ENCODE peak calls at places on chromosome 4, in six cellular contexts. S is transverse colon, N is pancreas, G is left lung, I is left ventricle myocardium inferior, C is tibial artery. T is an unnamed sample.

GRCh38 chr4:42523066-42523718 is 125.9 kb downstream of the SHISA3 start:
- DNase-seq in C (no peak), I (no peak), G (no peak), N (no peak), S (no peak), T (no peak)

GRCh38 chr4:81684357-81684756 is 212.7 kb upstream of the RASGEF1B start:
- DNase-seq in C (no peak), S (no peak), I (no peak), G (no peak), N (no peak), T (no peak)

GRCh38 chr4:136863756-136864155 is 668.5 kb downstream of the PCDH18 start:
- DNase-seq in N (no peak), C (no peak), I (no peak), G (no peak), S (no peak), T (no peak)

GRCh38 chr4:176654565-176655216 is 138.0 kb downstream of the VEGFC start:
- DNase-seq in N (no peak), G (no peak), I (no peak), C (no peak), S (no peak), T (no peak)

GRCh38 chr4:169906821-169907220 is 119.4 kb downstream of the MFAP3L start:
- DNase-seq in C (no peak), N (no peak), S (no peak), G (no peak), I (no peak), T (no peak)

GRCh38 chr4:15912961-15913630 is 25.4 kb downstream of the FGFBP1 start:
- DNase-seq in I (no peak), S (no peak), C (no peak), N (no peak), G (no peak), T (no peak)

GRCh38 chr4:41692717-41693345 is 55.7 kb downstream of the PHOX2B start:
- DNase-seq in N (peak; percentile 48), C (no peak), S (peak; percentile 46), G (no peak), I (peak; percentile 19), T (no peak)

GRCh38 chr4:140637836-140638235 is 69.1 kb upstream of the UCP1 start:
- DNase-seq in G (no peak), N (no peak), S (peak; percentile 35), C (no peak), I (no peak), T (no peak)

GRCh38 chr4:172356002-172356401 is 542.8 kb downstream of the GALNTL6 start:
- DNase-seq in C (no peak), I (no peak), N (no peak), S (no peak), G (no peak), T (no peak)

GRCh38 chr4:1217366-1217765 is 31.6 kb downstream of the CTBP1 start:
- DNase-seq in I (no peak), N (no peak), C (no peak), G (no peak), S (no peak), T (no peak)
- H3K4me1 ChIP-seq in I (peaks cover 31% of the 10 kb centered on the region), N (peaks cover 4% of the 10 kb centered on the region), C (peaks cover 2% of the 10 kb centered on the region), G (peaks cover 6% of the 10 kb centered on the region), S (peaks cover 4% of the 10 kb centered on the region), T (no peaks in the 10 kb centered on the region)

DNA sequence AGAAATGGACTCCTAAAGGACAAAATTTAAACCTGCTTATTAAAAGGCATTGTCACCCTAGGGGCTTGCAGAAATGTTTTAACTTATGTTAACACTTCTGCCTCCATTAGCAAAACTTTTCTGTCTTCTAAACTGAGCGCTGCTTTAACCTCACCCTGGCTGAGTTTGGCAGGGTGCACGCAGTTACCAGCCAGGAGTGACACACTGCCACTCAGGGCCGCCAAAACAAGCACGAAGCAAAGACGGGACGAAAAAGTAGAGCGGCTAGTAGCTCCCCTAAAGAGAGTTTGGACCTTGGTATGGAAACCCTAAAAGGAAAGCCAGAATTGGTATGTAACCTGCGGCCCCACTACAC is 23.8 kb upstream of the UVSSA start:
- DNase-seq in N (no peak), I (no peak), C (no peak), S (no peak), G (no peak), T (no peak)
- H3K36me3 ChIP-seq in N (peaks cover 2% of the 10 kb centered on the region), I (peaks cover 73% of the 10 kb centered on the region), C (peaks cover 20% of the 10 kb centered on the region), S (no peaks in the 10 kb centered on the region), G (peaks cover 74% of the 10 kb centered on the region), T (peaks cover 42% of the 10 kb centered on the region)

GRCh38 chr4:95431678-95432077 is 117.1 kb downstream of the UNC5C start:
- DNase-seq in I (no peak), S (no peak), C (no peak), G (no peak), N (no peak), T (no peak)

GRCh38 chr4:95421869-95422268 is 126.9 kb downstream of the UNC5C start:
- DNase-seq in G (no peak), I (no peak), C (no peak), N (no peak), S (no peak), T (no peak)

GRCh38 chr4:95428216-95429085 is 120.3 kb downstream of the UNC5C start:
- DNase-seq in S (no peak), N (no peak), I (no peak), G (no peak), C (no peak), T (no peak)

DNA sequence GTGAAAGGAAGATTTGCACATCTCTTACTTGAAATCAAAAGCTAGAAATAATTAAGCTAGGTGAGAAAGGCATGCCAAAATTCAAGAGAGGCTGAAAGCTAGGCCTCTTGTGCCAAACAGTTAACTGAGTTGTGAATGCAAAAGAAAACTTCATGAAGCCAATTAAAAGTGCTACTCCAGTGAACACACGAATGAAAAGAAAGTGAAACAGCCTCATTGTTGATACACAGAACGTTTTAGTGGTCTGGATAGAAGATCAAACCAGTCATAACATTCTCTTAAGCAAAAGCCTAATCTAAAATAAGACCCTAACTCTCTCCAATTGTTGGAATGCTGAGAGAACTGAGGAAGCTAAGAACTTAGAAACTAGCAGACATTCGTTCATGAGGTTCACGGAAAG is 122.3 kb downstream of the UNC5C start:
- DNase-seq in G (no peak), I (no peak), S (no peak), N (no peak), C (no peak), T (no peak)
- H3K4me1 ChIP-seq in G (no peaks in the 10 kb centered on the region), I (no peaks in the 10 kb centered on the region), S (no peaks in the 10 kb centered on the region), N (no peaks in the 10 kb centered on the region), C (peaks cover 3% of the 10 kb centered on the region), T (no peaks in the 10 kb centered on the region)

DNA sequence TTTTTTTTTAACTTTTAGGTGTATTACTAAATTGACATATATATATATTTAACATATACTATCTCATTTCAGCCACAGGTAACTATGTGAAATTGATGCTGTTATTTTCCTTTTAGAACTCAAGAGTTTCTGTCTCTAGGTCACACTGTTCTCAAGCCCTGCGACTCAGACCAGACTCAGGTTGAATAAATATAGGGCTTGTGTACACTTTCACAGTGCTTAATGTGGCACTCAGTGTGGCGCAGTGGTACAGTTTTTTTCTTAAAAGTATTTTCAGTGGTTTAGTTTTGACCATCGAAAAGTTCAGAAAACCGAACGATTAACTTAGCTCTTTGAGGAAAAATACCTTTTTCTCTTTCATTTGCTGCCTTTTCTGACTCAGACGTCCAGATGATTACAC is 24.7 kb downstream of the PACRGL start:
- DNase-seq in G (no peak), S (no peak), I (no peak), C (no peak), N (no peak), T (no peak)
- H3K36me3 ChIP-seq in G (peaks cover 59% of the 10 kb centered on the region), S (no peaks in the 10 kb centered on the region), I (peaks cover 79% of the 10 kb centered on the region), C (peaks cover 80% of the 10 kb centered on the region), N (peaks cover 3% of the 10 kb centered on the region), T (peaks cover 71% of the 10 kb centered on the region)

DNA sequence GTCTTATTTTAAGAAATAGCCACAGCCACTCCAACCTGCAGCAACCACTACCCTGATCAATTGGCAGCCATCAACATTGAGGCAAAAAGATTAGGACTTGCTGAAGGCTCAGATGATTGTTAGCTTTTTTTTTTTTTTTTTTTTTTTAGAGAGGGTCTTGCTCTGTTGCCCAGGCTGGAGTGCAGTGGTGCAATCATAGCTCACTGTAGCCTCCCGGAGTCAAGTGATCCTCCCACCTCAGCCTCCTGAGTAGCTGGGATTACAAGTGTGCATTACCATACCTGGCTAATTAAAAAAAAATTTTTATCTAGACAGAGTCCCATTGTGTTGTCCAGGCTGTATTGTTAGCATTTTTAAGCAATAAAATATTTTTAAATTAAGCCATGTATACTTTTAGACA is 26.5 kb downstream of the RHOH start:
- DNase-seq in G (no peak), C (no peak), I (no peak), N (no peak), S (no peak), T (no peak)
- H3K4me1 ChIP-seq in G (no peaks in the 10 kb centered on the region), C (no peaks in the 10 kb centered on the region), I (no peaks in the 10 kb centered on the region), N (no peaks in the 10 kb centered on the region), S (no peaks in the 10 kb centered on the region), T (no peaks in the 10 kb centered on the region)

GRCh38 chr4:94278777-94279176 is 63.9 kb downstream of the HPGDS start:
- DNase-seq in I (no peak), S (no peak), N (no peak), C (no peak), G (no peak), T (no peak)
- H3K36me3 ChIP-seq in I (peaks cover 96% of the 10 kb centered on the region), S (no peaks in the 10 kb centered on the region), N (peaks cover 11% of the 10 kb centered on the region), C (peaks cover 73% of the 10 kb centered on the region), G (peaks cover 87% of the 10 kb centered on the region), T (peaks cover 97% of the 10 kb centered on the region)

DNA sequence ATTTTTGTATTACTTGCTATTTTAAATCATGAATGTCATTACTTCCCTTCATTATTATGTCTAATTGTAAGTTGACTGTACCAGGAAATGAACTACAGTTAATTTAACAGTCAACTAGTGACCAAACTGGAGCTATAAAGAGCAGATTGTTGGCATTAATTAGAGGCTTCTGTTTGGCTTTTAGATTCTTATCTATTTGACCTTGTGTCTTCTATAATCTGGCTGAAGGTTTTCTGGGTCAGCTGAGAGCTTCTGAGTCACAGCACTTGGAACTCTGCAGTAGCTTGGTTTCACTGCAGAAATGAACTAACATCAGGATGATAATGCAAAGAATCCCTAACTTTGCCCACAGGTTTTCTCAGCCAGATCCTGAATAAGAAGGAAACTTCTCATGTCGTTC is 169.2 kb upstream of the LEF1 start:
- DNase-seq in I (no peak), C (no peak), N (no peak), S (no peak), G (no peak), T (no peak)
- H3K4me1 ChIP-seq in I (peaks cover 16% of the 10 kb centered on the region), C (no peaks in the 10 kb centered on the region), N (peaks cover 10% of the 10 kb centered on the region), S (no peaks in the 10 kb centered on the region), G (no peaks in the 10 kb centered on the region), T (no peaks in the 10 kb centered on the region)